ENCODE peak calls at places on chromosome 1, in seven cellular contexts. B, W, T, V, N, Y and S are unnamed samples.

GRCh38 chr1:155553349-155553748 is 9.3 kb downstream of the ASH1L start:
- DNase-seq in B (no peak), W (no peak), T (no peak), V (no peak), N (no peak), Y (no peak), S (no peak)

GRCh38 chr1:106960412-106960811 is 96.1 kb upstream of the PRMT6 start:
- DNase-seq in B (no peak), W (no peak), T (no peak), V (no peak), N (no peak), Y (no peak), S (no peak)

GRCh38 chr1:203229471-203230178 is at the start of gene CHIT1:
- DNase-seq in B (no peak), W (no peak), T (peak), V (no peak), N (peak), Y (no peak), S (no peak)

GRCh38 chr1:5649795-5650194 is 342.4 kb downstream of the NPHP4 start:
- DNase-seq in B (no peak), W (no peak), T (no peak), V (no peak), N (no peak), Y (no peak), S (no peak)

GRCh38 chr1:59446257-59446901 is 149.5 kb downstream of the FGGY start:
- DNase-seq in B (peak), W (peak), T (peak), V (peak), N (peak), Y (no peak), S (peak)

GRCh38 chr1:204714861-204715511 is 29.4 kb upstream of the LRRN2 start:
- DNase-seq in B (no peak), W (no peak), T (no peak), V (no peak), N (no peak), Y (no peak), S (no peak)

GRCh38 chr1:20399606-20400180 is 86.3 kb downstream of the CAMK2N1 start:
- DNase-seq in B (no peak), W (no peak), T (no peak), V (no peak), N (no peak), Y (no peak), S (no peak)

GRCh38 chr1:74467786-74468377 is 44.5 kb downstream of the LRRC53 start:
- DNase-seq in B (no peak), W (peak), T (no peak), V (no peak), N (no peak), Y (no peak), S (no peak)

GRCh38 chr1:212557739-212558664 is 50.6 kb upstream of the ATF3 start:
- DNase-seq in B (peak), W (peak), T (peak), V (peak), N (peak), Y (no peak), S (peak)